ENCODE peak calls at places on chromosomes 16 and 17, in four cellular contexts. Q, D, Z and V are unnamed samples.

GRCh38 chr17:1267471-1267947 is 2.7 kb upstream of the BHLHA9 start:
- DNase-seq in Q (no peak), D (no peak), Z (no peak), V (no peak)

GRCh38 chr16:81651758-81652718 is 127.1 kb upstream of the PLCG2 start:
- DNase-seq in D (no peak), Z (no peak), Q (no peak), V (no peak)

GRCh38 chr16:17275076-17275732 is 195.6 kb downstream of the XYLT1 start:
- DNase-seq in Z (no peak), D (no peak), Q (no peak), V (peak)

GRCh38 chr16:30032083-30032819 is 1.2 kb upstream of the TLCD3B start:
- DNase-seq in Q (no peak), Z (peak), D (peak), V (peak)

GRCh38 chr17:57902800-57903759 is 52.1 kb downstream of the CUEDC1 start:
- DNase-seq in D (peak), Z (no peak), Q (peak), V (no peak)

GRCh38 chr16:2779978-2780898 is 3.2 kb upstream of the ELOB start:
- DNase-seq in D (no peak), Z (no peak), Q (no peak), V (peak)

GRCh38 chr16:30394603-30395154 is 541 bp upstream of the ZNF48 start:
- DNase-seq in Z (no peak), Q (no peak), D (no peak), V (peak)

GRCh38 chr17:56314026-56314425 is 160.8 kb downstream of the ANKFN1 start:
- DNase-seq in Q (peak), D (no peak), Z (no peak), V (no peak)

GRCh38 chr17:32267690-32268205 is 2.1 kb downstream of the RHBDL3 start:
- DNase-seq in D (no peak), Z (peak), Q (no peak), V (peak)

GRCh38 chr17:64200080-64201042 is 62.7 kb downstream of the TEX2 start:
- DNase-seq in D (no peak), Z (no peak), Q (no peak), V (peak)

GRCh38 chr17:41556931-41557330 is 14.9 kb downstream of the KRT9 start:
- DNase-seq in D (no peak), Z (no peak), Q (no peak), V (no peak)

GRCh38 chr16:31460582-31461002 is 1.3 kb downstream of the ARMC5 start:
- DNase-seq in Z (no peak), D (peak), Q (peak), V (peak)

GRCh38 chr17:28433696-28434095 is 27.7 kb upstream of the SLC46A1 start:
- DNase-seq in Z (no peak), D (no peak), Q (no peak), V (no peak)

GRCh38 chr16:20610192-20610891 is 34.2 kb upstream of the ACSM2B start:
- DNase-seq in Q (no peak), D (no peak), Z (no peak), V (no peak)

GRCh38 chr17:40317345-40317873 is 8.4 kb downstream of the RARA start:
- DNase-seq in D (peak), Z (peak), Q (no peak), V (peak)

GRCh38 chr16:11297492-11298142 is 16.5 kb upstream of the PRM1 start:
- DNase-seq in Q (no peak), D (peak), Z (peak), V (peak)
- TF ChIP-seq CTCF in Q (no peak), D (peak), Z (no peak), V (no peak)

DNA sequence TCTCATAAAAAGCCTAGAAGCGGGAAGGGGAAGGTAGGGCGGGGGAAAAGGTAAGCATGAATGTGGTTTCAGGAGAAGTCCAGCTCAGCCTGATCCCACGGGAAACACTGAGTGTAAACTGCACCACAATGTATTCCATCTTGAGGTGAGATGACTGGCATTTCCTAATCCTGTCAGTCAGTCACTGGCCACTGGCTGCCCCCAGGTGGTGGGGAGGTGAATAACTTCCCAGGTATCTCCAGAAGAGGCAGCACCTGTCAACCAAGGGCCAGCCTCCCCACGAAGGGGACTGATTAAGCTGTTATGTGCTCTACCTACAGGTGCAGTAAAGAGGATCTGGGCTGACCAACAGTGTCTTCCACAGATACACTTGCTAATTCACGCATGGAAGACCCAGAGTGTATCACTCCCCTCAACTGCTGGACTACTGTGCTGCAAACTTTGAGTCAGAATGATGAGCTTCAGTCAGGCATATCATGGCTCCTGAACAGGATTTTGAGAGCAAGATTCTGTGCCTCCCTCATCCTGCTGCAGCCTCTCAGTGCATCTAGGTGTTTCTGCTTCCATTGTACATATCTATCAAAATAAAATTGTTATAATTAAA is 108.5 kb upstream of the CCL2 start:
- DNase-seq in D (peak), Q (no peak), Z (peak), V (peak)
- TF ChIP-seq CTCF in D (peak), Q (peak), Z (peak), V (peak)

GRCh38 chr17:20896153-20896649 is 146.6 kb downstream of the USP22 start:
- DNase-seq in Z (no peak), D (no peak), Q (no peak), V (peak)
- TF ChIP-seq CTCF in Z (no peak), D (no peak), Q (no peak), V (no peak)

GRCh38 chr17:80742091-80742490 is 197.5 kb downstream of the RPTOR start:
- DNase-seq in D (no peak), Q (no peak), Z (no peak), V (no peak)

GRCh38 chr17:80738987-80739730 is 194.5 kb downstream of the RPTOR start:
- DNase-seq in Z (no peak), D (no peak), Q (no peak), V (peak)

GRCh38 chr17:80738406-80738805 is 193.8 kb downstream of the RPTOR start:
- DNase-seq in D (peak), Q (peak), Z (no peak), V (no peak)

GRCh38 chr17:80738020-80738380 is 193.4 kb downstream of the RPTOR start:
- DNase-seq in Z (no peak), D (peak), Q (no peak), V (no peak)

GRCh38 chr17:80737106-80738019 is 192.7 kb downstream of the RPTOR start:
- DNase-seq in Z (no peak), Q (peak), D (peak), V (peak)
- TF ChIP-seq CTCF in Z (no peak), Q (no peak), D (peak), V (no peak)

DNA sequence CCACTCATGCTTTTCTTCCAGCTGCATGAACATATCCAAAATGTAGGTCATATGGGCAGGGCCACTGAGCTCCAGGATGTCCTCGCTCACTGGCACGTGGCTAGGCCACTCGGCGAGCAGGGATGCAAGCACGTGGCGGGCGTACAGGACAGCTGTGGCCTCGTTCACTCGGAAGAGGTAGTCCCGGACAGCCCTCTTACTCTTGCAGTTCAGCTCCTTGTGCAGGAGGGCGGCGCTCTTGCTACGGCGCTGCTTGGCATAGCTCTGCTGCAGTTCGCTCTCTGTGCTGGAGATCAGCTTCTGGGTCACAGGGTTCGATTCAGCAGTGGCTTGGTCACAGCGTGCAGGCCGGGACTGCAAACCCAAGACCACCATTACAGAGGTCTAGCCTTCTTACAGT is 53.1 kb upstream of the ATP2A3 start:
- DNase-seq in Q (no peak), Z (no peak), D (no peak), V (no peak)
- TF ChIP-seq CTCF in Q (no peak), Z (no peak), D (peak), V (peak)

GRCh38 chr16:23905027-23905426 is 69.2 kb downstream of the PRKCB start:
- DNase-seq in Z (peak), D (no peak), Q (no peak), V (no peak)

GRCh38 chr16:23907457-23907902 is 71.7 kb downstream of the PRKCB start:
- DNase-seq in D (no peak), Z (no peak), Q (no peak), V (no peak)

GRCh38 chr16:23908790-23909189 is 73.0 kb downstream of the PRKCB start:
- DNase-seq in D (no peak), Q (no peak), Z (no peak), V (no peak)

GRCh38 chr16:23907903-23908302 is 72.1 kb downstream of the PRKCB start:
- DNase-seq in Q (no peak), Z (no peak), D (no peak), V (no peak)

DNA sequence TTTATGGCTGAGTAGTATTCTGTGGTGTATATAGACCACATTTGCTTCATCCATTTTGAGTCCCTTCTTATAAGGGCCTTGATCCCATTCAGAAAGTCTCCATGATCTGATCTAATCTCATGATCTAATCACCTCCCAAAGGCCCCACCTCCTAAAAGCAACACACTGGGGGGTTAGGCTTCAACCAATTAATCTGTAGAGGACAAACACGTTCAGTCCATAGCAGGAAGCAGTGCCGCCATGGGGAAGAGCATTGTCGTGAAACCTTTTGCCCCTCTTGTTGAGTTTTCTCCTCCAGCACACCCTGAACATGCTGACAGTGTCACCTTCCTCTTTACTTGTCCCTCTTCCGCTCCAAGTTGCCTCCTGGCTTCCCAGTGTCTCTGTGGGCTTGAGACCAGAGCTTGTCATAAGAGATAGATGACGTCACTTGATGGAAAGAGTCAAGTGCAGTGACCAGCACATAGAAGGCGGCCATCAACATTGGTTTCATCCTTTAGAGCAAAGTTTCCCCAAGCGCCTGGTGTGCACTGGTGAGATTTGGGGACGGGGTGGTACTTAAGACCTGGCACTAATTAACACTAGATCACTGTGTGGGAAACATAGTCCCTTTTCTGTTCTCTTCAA is 74.1 kb downstream of the PRKCB start:
- DNase-seq in D (no peak), Q (no peak), Z (no peak), V (no peak)
- TF ChIP-seq CTCF in D (no peak), Q (no peak), Z (no peak), V (no peak)

DNA sequence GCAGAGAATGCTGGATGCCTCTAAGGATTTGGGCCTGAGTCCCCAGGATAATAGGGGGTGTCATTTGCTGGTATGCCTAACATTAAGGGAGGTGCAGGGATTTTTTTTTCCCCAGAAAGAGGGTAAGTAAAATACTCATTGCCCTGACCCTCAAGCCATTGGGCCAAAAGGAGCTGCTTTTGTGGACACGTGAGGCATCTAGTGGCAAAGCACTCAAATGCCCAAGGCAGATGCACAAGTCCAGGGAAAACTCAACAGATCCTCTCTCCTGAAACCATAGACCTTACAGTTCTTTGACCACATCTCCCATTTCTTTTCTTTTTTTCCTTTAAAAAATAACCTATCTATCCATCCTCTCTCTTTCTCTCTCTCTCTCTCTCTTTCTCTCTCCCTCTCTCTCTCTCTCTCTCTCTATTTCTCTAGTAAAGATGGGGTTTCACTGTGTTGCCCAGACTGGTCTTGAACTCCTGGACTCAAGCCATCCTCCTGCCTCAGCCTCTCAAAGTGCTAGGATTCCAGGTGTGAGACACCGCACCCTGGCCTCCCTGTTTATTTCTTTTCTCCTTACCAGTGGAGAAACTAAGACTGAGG is 11.8 kb downstream of the IRX5 start:
- DNase-seq in D (peak), Z (no peak), Q (no peak), V (no peak)
- TF ChIP-seq CTCF in D (peak), Z (no peak), Q (no peak), V (no peak)

GRCh38 chr17:76139261-76139752 is 1.7 kb downstream of the FOXJ1 start:
- DNase-seq in Q (no peak), D (no peak), Z (no peak), V (no peak)

GRCh38 chr17:76141212-76142043 is at the start of gene FOXJ1:
- DNase-seq in Z (peak), D (peak), Q (peak), V (peak)

GRCh38 chr17:76138896-76139248 is 2.2 kb downstream of the FOXJ1 start:
- DNase-seq in Q (no peak), Z (no peak), D (no peak), V (no peak)

GRCh38 chr17:76140661-76141211 is 309 bp downstream of the FOXJ1 start:
- DNase-seq in Q (no peak), Z (no peak), D (no peak), V (no peak)

GRCh38 chr17:76139801-76140660 is 1.0 kb downstream of the FOXJ1 start:
- DNase-seq in Z (no peak), D (no peak), Q (no peak), V (peak)
- TF ChIP-seq CTCF in Z (no peak), D (no peak), Q (no peak), V (no peak)

DNA sequence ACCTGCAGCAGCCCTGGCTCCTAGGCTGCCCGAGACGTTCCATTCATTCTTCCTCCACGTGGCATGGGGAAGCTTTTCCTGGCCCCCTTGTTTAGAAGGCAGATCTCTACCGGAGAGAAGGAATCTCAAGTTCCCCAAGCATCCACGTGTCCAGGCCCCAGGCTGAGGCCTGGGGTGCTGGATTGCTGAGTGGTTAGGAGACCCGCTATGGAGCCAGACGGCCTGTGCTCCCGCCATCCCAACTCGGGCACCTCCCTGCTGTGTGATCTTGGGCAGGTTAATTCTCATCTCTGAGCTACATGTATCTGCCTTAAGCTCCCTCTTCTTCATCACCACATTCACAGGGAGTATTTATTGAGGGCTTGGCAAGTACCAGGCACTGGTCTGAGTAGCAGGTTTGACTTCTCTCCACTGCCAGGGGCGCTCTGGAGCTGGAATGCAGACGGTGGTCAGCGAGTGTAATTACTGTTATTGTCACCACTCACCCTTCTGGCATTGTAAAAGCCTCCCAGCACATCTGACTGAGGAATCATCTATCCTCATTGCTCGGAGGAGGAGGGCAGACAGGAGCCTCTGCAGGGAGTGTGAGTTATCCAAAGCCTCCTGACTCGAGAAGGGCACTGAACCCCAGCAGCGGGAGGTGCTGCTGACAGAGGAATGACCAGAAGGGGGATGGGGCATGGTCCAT is 1.1 kb upstream of the ADGRG1 start:
- DNase-seq in D (no peak), Z (peak), Q (no peak), V (no peak)
- TF ChIP-seq CTCF in D (no peak), Z (peak), Q (no peak), V (no peak)

GRCh38 chr17:18322522-18322921 is 7.4 kb downstream of the SMCR8 start:
- DNase-seq in D (no peak), Q (no peak), Z (no peak), V (no peak)

GRCh38 chr17:18320301-18320700 is 5.2 kb downstream of the SMCR8 start:
- DNase-seq in Z (no peak), D (no peak), Q (no peak), V (no peak)

GRCh38 chr17:18323007-18323406 is 7.9 kb downstream of the SMCR8 start:
- DNase-seq in Z (no peak), Q (no peak), D (peak), V (no peak)

GRCh38 chr17:18319604-18320256 is 4.6 kb downstream of the SMCR8 start:
- DNase-seq in D (peak), Z (peak), Q (no peak), V (peak)

DNA sequence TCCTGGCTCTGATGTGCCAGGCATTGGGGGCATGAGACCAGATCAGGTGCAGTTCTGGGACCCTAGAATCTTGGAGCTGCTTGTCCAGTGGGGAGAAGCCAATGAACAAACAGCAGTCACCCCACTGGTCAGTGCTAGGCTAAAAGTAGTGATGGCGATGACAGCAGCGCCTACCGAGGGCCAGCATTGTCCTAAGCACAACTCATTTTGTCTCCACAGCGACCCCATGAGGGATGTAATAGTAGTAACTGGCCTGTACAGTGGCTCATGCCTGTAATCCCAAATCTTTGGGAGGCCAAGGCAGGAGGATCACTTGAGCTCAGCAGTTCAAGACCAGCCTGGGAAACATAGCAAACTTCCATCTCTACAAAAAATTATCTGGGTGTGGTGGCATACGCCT is 6.2 kb downstream of the SMCR8 start:
- DNase-seq in D (no peak), Z (no peak), Q (no peak), V (no peak)
- TF ChIP-seq CTCF in D (peak), Z (no peak), Q (no peak), V (no peak)